ENCODE peak calls at places on chromosomes 13 and 19, in six cellular contexts. B is naive thymus-derived CD8-positive, alpha-beta T cell; V is activated T-helper 2 cell treated with anti-CD3 and anti-CD28 coated beads, Interferon-gamma antibody, Interleukin-2, Interleukin-4, amounts not matched to agents 10 μg/mL and 5 μg/mL and 100 μg/mL, durations not matched to agents 14 hours and 24 hours and 36 hours; D is PC-3; I is Calu3; R is aorta. O is an unnamed sample.

GRCh38 chr13:49810825-49811526 is 18.5 kb upstream of the KPNA3 start:
- DNase-seq in B (no peak), V (no peak), D (peak), I (no peak), R (no peak), O (no peak)

GRCh38 chr19:2479556-2480194 is 3.7 kb downstream of the GADD45B start:
- DNase-seq in B (no peak), V (no peak), D (no peak), I (no peak), R (peak), O (no peak)

GRCh38 chr13:42567772-42568428 is 6.1 kb upstream of the TNFSF11 start:
- DNase-seq in B (no peak), V (no peak), D (no peak), I (no peak), R (no peak), O (no peak)

GRCh38 chr13:104086759-104087158 is 1020.5 kb upstream of the SLC10A2 start:
- DNase-seq in B (no peak), V (no peak), D (no peak), I (no peak), R (no peak), O (no peak)

GRCh38 chr13:97142452-97142851 is 79.7 kb upstream of the MBNL2 start:
- DNase-seq in B (no peak), V (no peak), D (no peak), I (peak), R (no peak), O (no peak)

GRCh38 chr19:33641261-33641660 is 19.5 kb downstream of the CHST8 start:
- DNase-seq in B (no peak), V (no peak), D (no peak), I (no peak), R (peak), O (no peak)

GRCh38 chr13:70932511-70932910 is 824.3 kb upstream of the KLHL1 start:
- DNase-seq in B (no peak), V (no peak), D (peak), I (no peak), R (no peak), O (no peak)

GRCh38 chr13:30844548-30845296 is 61.3 kb upstream of the MEDAG start:
- DNase-seq in B (no peak), V (no peak), D (no peak), I (no peak), R (no peak), O (no peak)

GRCh38 chr19:32868206-32868950 is 1.2 kb downstream of the SLC7A9 start:
- DNase-seq in B (no peak), V (no peak), D (no peak), I (no peak), R (no peak), O (no peak)

GRCh38 chr19:1117654-1118053 is 13.9 kb downstream of the GPX4 start:
- DNase-seq in B (no peak), V (no peak), D (no peak), I (no peak), R (no peak), O (no peak)

GRCh38 chr13:46751811-46752635 is 44.9 kb downstream of the ESD start:
- DNase-seq in B (peak), V (peak), D (no peak), I (no peak), R (no peak), O (no peak)

GRCh38 chr19:39676004-39676403 is 20.3 kb downstream of the LGALS16 start:
- DNase-seq in B (no peak), V (no peak), D (peak), I (no peak), R (no peak), O (no peak)

GRCh38 chr19:11784356-11784755 is 14.0 kb upstream of the ZNF491 start:
- DNase-seq in B (no peak), V (no peak), D (no peak), I (no peak), R (no peak), O (no peak)

GRCh38 chr13:25992076-25992475 is 59.7 kb downstream of the SHISA2 start:
- DNase-seq in B (no peak), V (no peak), D (peak), I (no peak), R (no peak), O (no peak)

GRCh38 chr19:2003901-2004300 is 11.6 kb downstream of the BTBD2 start:
- DNase-seq in B (no peak), V (no peak), D (no peak), I (no peak), R (no peak), O (no peak)

GRCh38 chr19:40599331-40600085 is 1.7 kb upstream of the LTBP4 start:
- DNase-seq in B (no peak), V (no peak), D (peak), I (no peak), R (no peak), O (no peak)

GRCh38 chr19:31975461-31975860 is 369.9 kb upstream of the ZNF507 start:
- DNase-seq in B (no peak), V (no peak), D (no peak), I (no peak), R (no peak), O (no peak)

GRCh38 chr19:703651-704446 is 4.9 kb upstream of the PALM start:
- DNase-seq in B (peak), V (peak), D (peak), I (peak), R (peak), O (no peak)

GRCh38 chr19:8401981-8402411 is 11.1 kb upstream of the MARCHF2 start:
- DNase-seq in B (no peak), V (no peak), D (no peak), I (no peak), R (no peak), O (no peak)

GRCh38 chr19:1860133-1860775 is 3.1 kb downstream of the KLF16 start:
- DNase-seq in B (peak), V (peak), D (no peak), I (peak), R (peak), O (no peak)

GRCh38 chr19:12636631-12637030 is 25.9 kb downstream of the ZNF791 start:
- DNase-seq in B (no peak), V (no peak), D (no peak), I (no peak), R (peak), O (no peak)

GRCh38 chr13:112760931-112761330 is 71.1 kb downstream of the ATP11A start:
- DNase-seq in B (no peak), V (no peak), D (no peak), I (no peak), R (no peak), O (no peak)

GRCh38 chr19:47707135-47707925 is 5.9 kb upstream of the EHD2 start:
- DNase-seq in B (peak), V (peak), D (peak), I (peak), R (peak), O (peak)

GRCh38 chr13:102089177-102089576 is 312.7 kb downstream of the FGF14 start:
- DNase-seq in B (no peak), V (no peak), D (peak), I (no peak), R (no peak), O (peak)

GRCh38 chr19:45016388-45017314 is 15.4 kb downstream of the RELB start:
- DNase-seq in B (peak), V (peak), D (peak), I (peak), R (peak), O (peak)

GRCh38 chr13:21675095-21676007 is 4.5 kb downstream of the FGF9 start:
- DNase-seq in B (peak), V (peak), D (no peak), I (peak), R (no peak), O (peak)

GRCh38 chr19:2261438-2262172 is 5.4 kb upstream of the JSRP1 start:
- DNase-seq in B (no peak), V (peak), D (peak), I (no peak), R (no peak), O (no peak)

GRCh38 chr13:37747071-37747612 is 122.4 kb downstream of the TRPC4 start:
- DNase-seq in B (no peak), V (no peak), D (peak), I (peak), R (no peak), O (peak)

GRCh38 chr19:8690753-8691539 is 7.6 kb downstream of the ACTL9 start:
- DNase-seq in B (no peak), V (no peak), D (no peak), I (no peak), R (no peak), O (no peak)

GRCh38 chr13:98525852-98526512 is 50.9 kb downstream of the STK24 start:
- DNase-seq in B (no peak), V (no peak), D (no peak), I (no peak), R (no peak), O (no peak)

GRCh38 chr13:78022164-78022877 is 103.7 kb upstream of the EDNRB start:
- DNase-seq in B (peak), V (peak), D (peak), I (no peak), R (no peak), O (peak)